ENCODE peak calls at places on chromosomes 12 and 14, in seven cellular contexts. U is stromal cell of bone marrow, H is caudate nucleus, P is GM18507, R is skeletal muscle cell, Z is activated T-cell treated with anti-CD3 and anti-CD28 coated beads for 24 hours, I is SW 1271. F is an unnamed sample.

GRCh38 chr12:104686196-104686595 is 229.4 kb downstream of the CHST11 start:
- DNase-seq in Z (no peak), U (no peak), R (no peak), I (no peak), P (no peak), H (no peak), F (peak)

GRCh38 chr12:98644433-98644711 is 216 bp downstream of the IKBIP start:
- DNase-seq in R (no peak), I (no peak), H (no peak), P (no peak), Z (no peak), U (no peak), F (no peak)

GRCh38 chr12:4116251-4117111 is 157.1 kb upstream of the CCND2 start:
- DNase-seq in I (peak), U (peak), H (no peak), P (no peak), R (peak), Z (no peak), F (no peak)

GRCh38 chr14:95267306-95267705 is 52.4 kb downstream of the CLMN start:
- DNase-seq in P (no peak), R (no peak), H (no peak), Z (no peak), I (no peak), U (no peak), F (no peak)

GRCh38 chr12:6676962-6677361 is 12.2 kb downstream of the ZNF384 start:
- DNase-seq in U (no peak), P (no peak), H (no peak), R (no peak), I (no peak), Z (no peak), F (no peak)

GRCh38 chr14:65255029-65255545 is 152.8 kb upstream of the MAX start:
- DNase-seq in U (peak), Z (no peak), I (peak), R (no peak), P (no peak), H (no peak), F (no peak)

GRCh38 chr14:61178226-61179060 is 102.7 kb downstream of the TMEM30B start:
- DNase-seq in Z (peak), P (no peak), U (peak), H (no peak), R (peak), I (peak), F (no peak)

GRCh38 chr12:130013771-130014484 is 110.1 kb upstream of the TMEM132D start:
- DNase-seq in R (no peak), I (no peak), P (peak), H (peak), U (no peak), Z (peak), F (peak)

GRCh38 chr12:52203126-52203921 is 11.5 kb upstream of the KRT80 start:
- DNase-seq in U (peak), Z (no peak), P (no peak), H (peak), R (no peak), I (no peak), F (peak)

GRCh38 chr12:47828967-47829482 is 9.3 kb upstream of the HDAC7 start:
- DNase-seq in R (no peak), I (no peak), P (no peak), H (no peak), U (no peak), Z (no peak), F (peak)

GRCh38 chr14:79568566-79568965 is 642.7 kb downstream of the DIO2 start:
- DNase-seq in H (no peak), I (no peak), P (no peak), R (no peak), U (no peak), Z (no peak), F (no peak)

GRCh38 chr12:53985358-53985899 is 483 bp downstream of the HOXC10 start:
- DNase-seq in I (no peak), U (no peak), P (no peak), Z (no peak), R (no peak), H (no peak), F (peak)

GRCh38 chr12:52649066-52649465 is 2.9 kb downstream of the KRT2 start:
- DNase-seq in P (no peak), H (no peak), I (no peak), U (no peak), Z (no peak), R (no peak), F (no peak)

GRCh38 chr14:63853831-63854293 is 1.1 kb downstream of the SYNE2 start:
- DNase-seq in I (peak), R (no peak), P (no peak), U (no peak), Z (peak), H (no peak), F (peak)

GRCh38 chr14:36716614-36717184 is 55.0 kb downstream of the PAX9 start:
- DNase-seq in R (no peak), Z (no peak), P (no peak), I (no peak), U (no peak), H (no peak), F (no peak)

GRCh38 chr12:52260351-52261210 is 13.9 kb upstream of the KRT86 start:
- DNase-seq in P (no peak), U (no peak), H (no peak), I (no peak), Z (no peak), R (no peak), F (peak)

GRCh38 chr14:96797943-96798349 is 764 bp downstream of the VRK1 start:
- DNase-seq in U (no peak), P (no peak), I (no peak), R (no peak), H (no peak), Z (no peak), F (no peak)

GRCh38 chr12:99549651-99550050 is 97.9 kb upstream of the GARIN6 start:
- DNase-seq in H (no peak), R (no peak), Z (no peak), P (no peak), I (no peak), U (no peak), F (no peak)

GRCh38 chr14:26709019-26709418 is 111.2 kb upstream of the NOVA1 start:
- DNase-seq in I (no peak), R (peak), H (no peak), Z (no peak), P (no peak), U (no peak), F (no peak)

GRCh38 chr14:56294125-56294524 is 175.9 kb downstream of the PELI2 start:
- DNase-seq in I (no peak), Z (no peak), H (no peak), R (no peak), P (no peak), U (no peak), F (no peak)

GRCh38 chr12:87406926-87407325 is 622.3 kb downstream of the C12orf50 start:
- DNase-seq in U (no peak), R (no peak), P (no peak), I (no peak), Z (no peak), H (no peak), F (no peak)

GRCh38 chr12:31582155-31582554 is 8.8 kb downstream of the DENND5B start:
- DNase-seq in P (no peak), R (no peak), U (no peak), Z (no peak), H (no peak), I (no peak), F (no peak)

GRCh38 chr14:89351364-89351957 is 65.6 kb downstream of the FOXN3 start:
- DNase-seq in R (no peak), P (peak), I (no peak), Z (no peak), U (no peak), H (no peak), F (peak)

GRCh38 chr12:95169368-95169767 is 47.9 kb downstream of the FGD6 start:
- DNase-seq in U (peak), H (no peak), I (no peak), P (no peak), Z (no peak), R (peak), F (no peak)

F was measured in left kidney.